ENCODE peak calls at places on chromosomes 13 and 19, in nine cellular contexts. B is HEK293T; P is fibroblast of lung; I is hepatocyte; N is substantia nigra; M is cardiac septum; S is activated CD4-positive, CD25-positive, alpha-beta regulatory T cell treated with anti-CD3 and anti-CD28 coated beads, Interleukin-2, amount 50 U/mL, for 72 hours; A is G401; G is RPMI8226. C is an unnamed sample.

GRCh38 chr19:30064776-30065494 is 122.9 kb downstream of the URI1 start:
- DNase-seq in P (no peak), A (peak), G (no peak), M (no peak), B (no peak), I (no peak), N (no peak), S (no peak), C (peak)

GRCh38 chr19:55459551-55459949 is 1.9 kb downstream of the ISOC2 start:
- DNase-seq in M (no peak), B (no peak), S (no peak), G (no peak), A (no peak), I (no peak), P (no peak), N (no peak), C (no peak)

GRCh38 chr19:41263850-41264580 is at the start of gene HNRNPUL1:
- DNase-seq in B (peak), S (peak), P (peak), I (peak), M (peak), A (peak), G (peak), N (peak), C (peak)

GRCh38 chr19:13314761-13315160 is 164.6 kb downstream of the IER2 start:
- DNase-seq in N (no peak), G (no peak), A (no peak), S (no peak), B (no peak), M (no peak), P (no peak), I (no peak), C (no peak)

GRCh38 chr13:38395505-38395803 is 45.8 kb downstream of the UFM1 start:
- DNase-seq in A (no peak), N (no peak), G (no peak), P (no peak), S (no peak), I (peak), B (no peak), M (no peak), C (no peak)

GRCh38 chr13:75876371-75877050 is 240.4 kb downstream of the LMO7 start:
- DNase-seq in P (peak), M (no peak), S (peak), A (peak), G (peak), B (peak), I (peak), N (peak), C (peak)

GRCh38 chr19:49997709-49998108 is 27.5 kb downstream of the VRK3 start:
- DNase-seq in G (peak), M (no peak), B (peak), P (peak), S (no peak), A (peak), N (no peak), I (no peak), C (peak)

GRCh38 chr19:52987221-52987620 is 24.5 kb upstream of the ZNF816 start:
- DNase-seq in S (no peak), B (no peak), G (no peak), A (peak), I (no peak), P (no peak), N (no peak), M (no peak), C (peak)

GRCh38 chr19:10105241-10106099 is 692 bp upstream of the PPAN start:
- DNase-seq in A (peak), P (no peak), S (no peak), B (no peak), N (no peak), I (no peak), M (no peak), G (no peak), C (no peak)

GRCh38 chr19:13797870-13798269 is 2.6 kb downstream of the ZSWIM4 start:
- DNase-seq in P (peak), A (no peak), N (no peak), B (no peak), G (no peak), I (no peak), M (no peak), S (no peak), C (no peak)

GRCh38 chr19:46408611-46409039 is 4.7 kb downstream of the CCDC8 start:
- DNase-seq in A (no peak), S (no peak), G (no peak), N (peak), M (no peak), I (peak), B (no peak), P (peak), C (no peak)

GRCh38 chr13:98775844-98776598 is 23.5 kb upstream of the SLC15A1 start:
- DNase-seq in G (no peak), B (no peak), P (peak), N (no peak), S (no peak), A (no peak), M (no peak), I (peak), C (no peak)

GRCh38 chr13:21033866-21034601 is 27.4 kb downstream of the LATS2 start:
- DNase-seq in I (no peak), S (no peak), N (no peak), A (peak), G (no peak), M (no peak), P (no peak), B (no peak), C (no peak)

GRCh38 chr13:45373116-45373606 is 32.2 kb upstream of the TPT1 start:
- DNase-seq in S (no peak), G (no peak), I (no peak), B (no peak), P (no peak), M (no peak), A (no peak), N (no peak), C (no peak)

GRCh38 chr13:98524391-98524790 is 52.5 kb downstream of the STK24 start:
- DNase-seq in G (no peak), S (no peak), M (no peak), I (no peak), A (no peak), P (no peak), N (no peak), B (no peak), C (no peak)

GRCh38 chr13:100543872-100544602 is 44.6 kb downstream of the GGACT start:
- DNase-seq in S (no peak), A (no peak), M (no peak), I (no peak), B (no peak), G (no peak), N (no peak), P (peak), C (no peak)

GRCh38 chr13:32107474-32107873 is 75.9 kb downstream of the FRY start:
- DNase-seq in G (no peak), M (no peak), A (no peak), P (no peak), B (no peak), I (no peak), S (no peak), N (no peak), C (no peak)

GRCh38 chr19:33171222-33171795 is 22.8 kb upstream of the LRP3 start:
- DNase-seq in M (no peak), G (no peak), I (no peak), P (no peak), A (no peak), S (no peak), B (no peak), N (no peak), C (no peak)

GRCh38 chr13:105159794-105160193 is 1375.7 kb downstream of the EFNB2 start:
- DNase-seq in G (peak), N (no peak), S (no peak), P (no peak), B (no peak), A (peak), M (no peak), I (no peak), C (peak)

GRCh38 chr13:50074843-50075242 is 59.6 kb downstream of the KCNRG start:
- DNase-seq in I (no peak), G (no peak), B (no peak), N (no peak), M (no peak), A (no peak), S (no peak), P (peak), C (no peak)

GRCh38 chr13:111184685-111185401 is 69.7 kb downstream of the ARHGEF7 start:
- DNase-seq in A (peak), S (no peak), B (no peak), P (no peak), G (no peak), M (no peak), I (no peak), N (no peak), C (no peak)

GRCh38 chr13:26308836-26309235 is 54.9 kb downstream of the CDK8 start:
- DNase-seq in M (no peak), A (no peak), S (no peak), B (no peak), P (no peak), N (no peak), G (no peak), I (no peak), C (no peak)

GRCh38 chr13:53946500-53946899 is 917.9 kb downstream of the OLFM4 start:
- DNase-seq in I (peak), P (no peak), M (no peak), G (no peak), B (no peak), N (no peak), S (no peak), A (no peak), C (no peak)

GRCh38 chr19:35513231-35513974 is at the start of gene DMKN:
- DNase-seq in A (no peak), B (no peak), I (peak), N (no peak), P (peak), S (no peak), G (no peak), M (no peak), C (no peak)